ENCODE peak calls at places on chromosomes 7 and 10, in five cellular contexts. One of them, this sample, is unnamed.
A peak's percentile ranks its signal among the peaks of the same experiment; 100 is the strongest.

GRCh38 chr7:123437447-123437995 is 96.9 kb downstream of the IQUB start:
- DNase-seq in Kasumi-1: no peak
- DNase-seq in stimulated activated CD8-positive, alpha-beta memory T cell treated with anti-CD3 and anti-CD28 coated beads, Interleukin-7, amount 100 ng/mL, for 24 hours: no peak
- DNase-seq in A172: peak; percentile 65
- DNase-seq in anterior cingulate cortex: no peak
- DNase-seq in this sample: no peak

GRCh38 chr10:52769966-52770365 is 2.6 kb downstream of the MBL2 start:
- DNase-seq in Kasumi-1: no peak
- DNase-seq in stimulated activated CD8-positive, alpha-beta memory T cell treated with anti-CD3 and anti-CD28 coated beads, Interleukin-7, amount 100 ng/mL, for 24 hours: no peak
- DNase-seq in A172: no peak
- DNase-seq in anterior cingulate cortex: no peak
- DNase-seq in this sample: no peak

GRCh38 chr10:118818621-118819221 is 64.0 kb upstream of the CACUL1 start:
- DNase-seq in Kasumi-1: no peak
- DNase-seq in stimulated activated CD8-positive, alpha-beta memory T cell treated with anti-CD3 and anti-CD28 coated beads, Interleukin-7, amount 100 ng/mL, for 24 hours: no peak
- DNase-seq in A172: no peak
- DNase-seq in anterior cingulate cortex: peak; percentile 22
- DNase-seq in this sample: peak; percentile 27

GRCh38 chr7:33986951-33987948 is 81.9 kb downstream of the BMPER start:
- DNase-seq in Kasumi-1: no peak
- DNase-seq in stimulated activated CD8-positive, alpha-beta memory T cell treated with anti-CD3 and anti-CD28 coated beads, Interleukin-7, amount 100 ng/mL, for 24 hours: no peak
- DNase-seq in A172: peak; percentile 100
- DNase-seq in anterior cingulate cortex: no peak
- DNase-seq in this sample: peak; percentile 79

GRCh38 chr10:114289096-114289436 is 50.0 kb downstream of the VWA2 start:
- DNase-seq in Kasumi-1: no peak
- DNase-seq in stimulated activated CD8-positive, alpha-beta memory T cell treated with anti-CD3 and anti-CD28 coated beads, Interleukin-7, amount 100 ng/mL, for 24 hours: no peak
- DNase-seq in A172: no peak
- DNase-seq in anterior cingulate cortex: no peak
- DNase-seq in this sample: no peak

GRCh38 chr10:25865267-25865666 is 68.8 kb upstream of the MYO3A start:
- DNase-seq in Kasumi-1: no peak
- DNase-seq in stimulated activated CD8-positive, alpha-beta memory T cell treated with anti-CD3 and anti-CD28 coated beads, Interleukin-7, amount 100 ng/mL, for 24 hours: no peak
- DNase-seq in A172: no peak
- DNase-seq in anterior cingulate cortex: no peak
- DNase-seq in this sample: no peak

GRCh38 chr7:152894295-152895170 is 135.0 kb downstream of the ACTR3B start:
- DNase-seq in Kasumi-1: peak; percentile 20
- DNase-seq in stimulated activated CD8-positive, alpha-beta memory T cell treated with anti-CD3 and anti-CD28 coated beads, Interleukin-7, amount 100 ng/mL, for 24 hours: no peak
- DNase-seq in A172: no peak
- DNase-seq in anterior cingulate cortex: no peak
- DNase-seq in this sample: no peak

GRCh38 chr10:77943086-77943901 is 16.7 kb upstream of the DLG5 start:
- DNase-seq in Kasumi-1: peak; percentile 46
- DNase-seq in stimulated activated CD8-positive, alpha-beta memory T cell treated with anti-CD3 and anti-CD28 coated beads, Interleukin-7, amount 100 ng/mL, for 24 hours: no peak
- DNase-seq in A172: peak; percentile 94
- DNase-seq in anterior cingulate cortex: no peak
- DNase-seq in this sample: peak; percentile 88

GRCh38 chr7:103075337-103075918 is 488 bp downstream of the ARMC10 start:
- DNase-seq in Kasumi-1: peak; percentile 33
- DNase-seq in stimulated activated CD8-positive, alpha-beta memory T cell treated with anti-CD3 and anti-CD28 coated beads, Interleukin-7, amount 100 ng/mL, for 24 hours: peak; percentile 61
- DNase-seq in A172: peak; percentile 35
- DNase-seq in anterior cingulate cortex: peak; percentile 7
- DNase-seq in this sample: peak; percentile 39

GRCh38 chr7:75915416-75916156 is 631 bp downstream of the POR start:
- DNase-seq in Kasumi-1: peak; percentile 24
- DNase-seq in stimulated activated CD8-positive, alpha-beta memory T cell treated with anti-CD3 and anti-CD28 coated beads, Interleukin-7, amount 100 ng/mL, for 24 hours: no peak
- DNase-seq in A172: peak; percentile 18
- DNase-seq in anterior cingulate cortex: no peak
- DNase-seq in this sample: no peak

GRCh38 chr7:132650498-132650897 is 74.2 kb upstream of the PLXNA4 start:
- DNase-seq in Kasumi-1: no peak
- DNase-seq in stimulated activated CD8-positive, alpha-beta memory T cell treated with anti-CD3 and anti-CD28 coated beads, Interleukin-7, amount 100 ng/mL, for 24 hours: no peak
- DNase-seq in A172: peak; percentile 91
- DNase-seq in anterior cingulate cortex: no peak
- DNase-seq in this sample: peak; percentile 38

GRCh38 chr10:60289800-60290199 is 99.9 kb downstream of the ANK3 start:
- DNase-seq in Kasumi-1: no peak
- DNase-seq in stimulated activated CD8-positive, alpha-beta memory T cell treated with anti-CD3 and anti-CD28 coated beads, Interleukin-7, amount 100 ng/mL, for 24 hours: no peak
- DNase-seq in A172: no peak
- DNase-seq in anterior cingulate cortex: no peak
- DNase-seq in this sample: no peak